ENCODE peak calls at places on chromosome 1, in nine cellular contexts. L is left kidney; E is HT-29; I is stimulated activated CD4-positive, alpha-beta T cell treated with anti-CD3 and anti-CD28 coated beads, Interleukin-1b, Interleukin-23, amount 100 ng/mL, for 4 hours; F is activated T-helper 1 cell treated with Interleukin-2 at 50 U/mL for 16 hours; R is mesothelial cell of epicardium; Z is astrocyte of the spinal cord; Q is H4; W is psoas muscle. C is an unnamed sample.

GRCh38 chr1:60573726-60574409 is 500.3 kb upstream of the C1orf87 start:
- DNase-seq in Z (peak), Q (peak), W (no peak), E (peak), F (no peak), R (no peak), I (no peak), L (no peak), C (no peak)

GRCh38 chr1:30151826-30152225 is 571.6 kb downstream of the MATN1 start:
- DNase-seq in Z (no peak), L (no peak), I (no peak), Q (no peak), R (no peak), F (no peak), W (no peak), E (no peak), C (no peak)

GRCh38 chr1:47323475-47324105 is 9.6 kb upstream of the STIL start:
- DNase-seq in R (no peak), Z (no peak), L (no peak), W (no peak), F (no peak), E (peak), I (no peak), Q (no peak), C (no peak)

GRCh38 chr1:52368383-52369172 is 2.6 kb upstream of the CC2D1B start:
- DNase-seq in Q (no peak), L (peak), I (peak), E (peak), Z (peak), R (no peak), W (peak), F (peak), C (peak)

GRCh38 chr1:110225756-110226404 is 15.8 kb downstream of the KCNC4 start:
- DNase-seq in E (no peak), R (no peak), Q (no peak), L (no peak), I (no peak), F (no peak), W (no peak), Z (no peak), C (no peak)

GRCh38 chr1:52041551-52042185 is 8.1 kb upstream of the KTI12 start:
- DNase-seq in I (no peak), Z (no peak), F (no peak), L (no peak), W (no peak), R (no peak), Q (no peak), E (no peak), C (no peak)

GRCh38 chr1:94327001-94327685 is 89.8 kb upstream of the ARHGAP29 start:
- DNase-seq in W (peak), L (peak), F (no peak), Q (no peak), R (no peak), I (peak), E (peak), Z (peak), C (peak)

GRCh38 chr1:232678185-232678886 is 48.4 kb upstream of the SIPA1L2 start:
- DNase-seq in Q (peak), R (no peak), L (peak), I (no peak), Z (no peak), W (no peak), F (no peak), E (peak), C (peak)

GRCh38 chr1:67785847-67786753 is 47.2 kb downstream of the GNG12 start:
- DNase-seq in R (no peak), Q (no peak), I (no peak), F (no peak), W (no peak), L (no peak), E (no peak), Z (no peak), C (no peak)

GRCh38 chr1:170530972-170531757 is 801 bp upstream of the GORAB start:
- DNase-seq in E (peak), W (peak), I (peak), L (peak), R (no peak), Z (no peak), F (no peak), Q (no peak), C (no peak)

GRCh38 chr1:208256556-208256955 is 12.4 kb upstream of the PLXNA2 start:
- DNase-seq in E (no peak), F (no peak), I (no peak), R (no peak), Q (peak), Z (no peak), L (no peak), W (no peak), C (no peak)

GRCh38 chr1:232149302-232150201 is 480.4 kb downstream of the SIPA1L2 start:
- DNase-seq in Q (no peak), F (no peak), I (no peak), L (no peak), W (no peak), R (no peak), Z (peak), E (no peak), C (no peak)

GRCh38 chr1:12690156-12690555 is 25.8 kb upstream of the AADACL3 start:
- DNase-seq in L (no peak), R (no peak), Z (no peak), E (no peak), F (no peak), Q (no peak), W (no peak), I (no peak), C (no peak)

C was measured in myocyte.